ENCODE peak calls at places on chromosomes 6 and 20, in nine cellular contexts. F, B, N, K, G, C, E, A and L are unnamed samples.

GRCh38 chr20:22106308-22106938 is 401.0 kb downstream of the PAX1 start:
- DNase-seq in F (no peak), C (no peak), B (no peak), N (peak; percentile 3), E (peak; percentile 70), A (no peak), K (peak; percentile 61), G (no peak), L (no peak)

GRCh38 chr6:14501914-14502313 is 384.3 kb downstream of the CD83 start:
- DNase-seq in A (no peak), B (no peak), C (no peak), E (no peak), N (no peak), F (no peak), K (peak; percentile 10), G (no peak), L (no peak)

GRCh38 chr6:100506651-100507050 is 41.9 kb upstream of the SIM1 start:
- DNase-seq in F (no peak), G (no peak), C (peak; percentile 58), K (peak; percentile 56), E (no peak), A (no peak), N (no peak), B (no peak), L (no peak)

GRCh38 chr6:1049900-1050299 is 262.0 kb upstream of the FOXQ1 start:
- DNase-seq in G (no peak), C (no peak), E (no peak), F (no peak), K (no peak), N (no peak), B (no peak), A (no peak), L (no peak)

GRCh38 chr6:36544228-36544627 is 3.1 kb downstream of the STK38 start:
- DNase-seq in F (no peak), C (peak; percentile 82), B (no peak), N (peak; percentile 11), G (no peak), E (no peak), A (no peak), K (peak; percentile 31), L (no peak)

GRCh38 chr6:7747016-7747415 is 21.1 kb downstream of the BMP6 start:
- DNase-seq in E (no peak), B (no peak), A (no peak), F (no peak), G (no peak), K (no peak), N (no peak), C (no peak), L (no peak)

GRCh38 chr6:14423330-14423729 is 305.8 kb downstream of the CD83 start:
- DNase-seq in N (no peak), F (no peak), E (no peak), A (no peak), K (no peak), G (no peak), B (no peak), C (no peak), L (no peak)

GRCh38 chr6:75396005-75396800 is 97.4 kb downstream of the FILIP1 start:
- DNase-seq in C (no peak), A (no peak), K (no peak), B (no peak), F (no peak), N (no peak), E (no peak), G (no peak), L (no peak)

GRCh38 chr6:142942805-142943227 is 2.2 kb downstream of the HIVEP2 start:
- DNase-seq in E (no peak), G (no peak), F (no peak), K (peak; percentile 75), A (no peak), C (peak; percentile 57), B (no peak), N (peak; percentile 46), L (no peak)

GRCh38 chr6:87697581-87698552 is 4.2 kb downstream of the AKIRIN2 start:
- DNase-seq in B (no peak), F (no peak), E (no peak), K (no peak), A (no peak), G (no peak), C (peak; percentile 86), N (peak; percentile 57), L (no peak)

GRCh38 chr6:16257999-16258708 is 19.8 kb downstream of the GMPR start:
- DNase-seq in F (no peak), K (peak; percentile 3), N (no peak), C (no peak), A (peak; percentile 74), B (peak; percentile 71), E (no peak), G (no peak), L (no peak)

GRCh38 chr6:42978487-42978792 is 541 bp downstream of the PEX6 start:
- DNase-seq in N (peak; percentile 47), G (peak; percentile 70), F (peak; percentile 57), E (no peak), K (peak; percentile 32), C (peak; percentile 51), B (no peak), A (peak; percentile 41), L (no peak)

GRCh38 chr6:163369628-163370365 is 44.7 kb upstream of the QKI start:
- DNase-seq in B (no peak), F (no peak), A (no peak), E (no peak), G (no peak), K (no peak), C (no peak), N (no peak), L (no peak)

GRCh38 chr6:17583811-17584210 is 16.3 kb upstream of the FAM8A1 start:
- DNase-seq in K (no peak), B (no peak), F (no peak), A (no peak), G (no peak), N (no peak), C (peak; percentile 68), E (peak; percentile 73), L (no peak)

GRCh38 chr6:34573567-34574183 is 17.5 kb upstream of the SPDEF start:
- DNase-seq in F (peak; percentile 32), B (no peak), C (no peak), E (no peak), N (no peak), G (peak; percentile 48), K (no peak), A (no peak), L (no peak)

GRCh38 chr20:25745738-25746137 is 49.1 kb upstream of the ZNF337 start:
- DNase-seq in E (no peak), G (no peak), N (no peak), F (no peak), A (no peak), C (no peak), K (no peak), B (no peak), L (no peak)

GRCh38 chr6:100461273-100461919 is 3.3 kb downstream of the SIM1 start:
- DNase-seq in B (no peak), N (peak; percentile 42), K (no peak), G (no peak), E (no peak), C (peak; percentile 80), A (peak; percentile 69), F (no peak), L (no peak)

DNA sequence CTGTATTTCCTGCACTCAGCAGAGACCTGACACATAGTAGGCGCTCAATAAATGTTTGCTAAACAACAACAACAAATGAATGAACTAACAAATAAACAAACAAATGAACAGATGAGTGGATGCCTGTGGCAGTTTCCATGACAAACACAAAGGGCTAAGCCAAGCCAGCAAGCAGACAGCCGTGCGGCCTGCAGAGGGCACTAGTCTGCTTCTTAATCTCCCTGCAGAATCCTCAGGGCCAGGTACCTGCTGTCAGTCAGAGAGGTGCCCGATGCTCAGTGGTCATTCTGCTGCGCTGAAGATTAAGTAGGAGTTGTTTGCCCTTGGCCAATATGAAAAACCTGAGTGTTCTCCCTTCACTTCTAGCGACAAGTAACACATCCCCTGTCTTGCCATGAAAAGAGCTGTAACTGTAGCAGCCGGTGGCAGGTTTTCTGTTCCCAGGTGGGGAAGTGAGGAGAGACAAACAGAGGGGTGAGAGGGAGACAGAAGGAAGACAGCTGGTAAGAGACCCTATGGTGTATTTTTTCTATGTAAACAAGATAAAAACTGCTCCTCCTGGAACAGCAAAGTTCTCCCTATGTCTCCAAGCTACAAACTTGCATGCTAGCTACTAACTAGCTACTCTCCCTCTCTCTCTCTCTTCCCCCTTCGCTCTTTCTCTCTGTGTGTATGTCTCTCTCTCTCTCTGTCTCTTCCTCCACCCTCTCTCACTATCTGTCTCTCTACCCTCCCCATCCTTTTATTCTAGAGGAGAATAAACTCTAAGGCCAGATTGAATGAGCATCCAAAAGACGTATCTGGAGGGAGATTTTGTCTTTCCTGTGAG is at the start of gene MC3R:
- DNase-seq in E (peak; percentile 48), N (peak; percentile 68), G (no peak), B (no peak), F (peak; percentile 52), K (peak; percentile 79), A (peak; percentile 79), C (peak; percentile 2), L (no peak)
- TF ChIP-seq CTCF in E (peak; percentile 92), N (peak; percentile 72), G (peak; percentile 48), B (peak; percentile 15), F (peak; percentile 66), K (peak; percentile 98), A (peak; percentile 59), C (peak; percentile 73), L (no peak)

DNA sequence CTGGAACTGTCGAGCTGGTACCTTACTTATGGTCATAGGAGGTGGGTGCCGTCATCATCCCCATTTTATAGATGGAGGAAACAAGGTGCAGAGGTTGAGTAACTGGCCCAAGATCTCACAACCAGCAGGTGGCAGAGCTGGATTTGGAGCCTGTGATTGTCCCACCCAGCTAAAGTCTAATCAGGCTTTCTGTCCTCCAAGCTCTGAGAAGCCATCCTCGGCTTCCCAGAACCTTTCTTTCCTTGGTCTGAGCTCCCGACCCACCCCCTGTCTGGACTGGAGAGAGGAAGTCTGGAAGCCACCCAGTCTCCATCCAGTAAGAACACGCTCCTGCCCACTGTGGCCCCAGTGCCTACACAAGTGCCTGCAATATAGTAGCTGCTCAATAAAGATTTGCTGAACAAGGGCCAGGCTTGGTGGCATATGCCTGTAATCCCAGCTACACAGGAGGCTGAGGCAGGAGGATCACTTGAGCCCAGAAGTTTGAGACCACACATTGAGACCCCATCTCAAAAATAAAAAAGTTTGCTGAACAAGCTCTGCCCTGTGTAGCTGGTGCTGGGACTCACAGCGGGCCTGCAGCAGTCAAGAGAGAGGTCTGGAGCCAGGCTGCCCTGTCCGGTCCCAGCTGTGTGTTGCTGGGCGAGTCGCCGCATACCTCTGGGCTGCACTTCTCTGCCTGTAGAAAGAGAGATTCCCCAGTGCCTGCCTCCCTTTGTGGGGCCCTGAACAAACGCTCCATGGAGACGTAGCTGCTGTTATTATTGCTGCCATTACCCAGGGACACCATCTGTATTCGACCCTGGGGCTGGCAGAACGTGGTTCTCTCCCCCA is 32.5 kb upstream of the DLGAP4 start:
- DNase-seq in E (peak; percentile 25), B (peak; percentile 41), G (no peak), A (no peak), F (no peak), K (peak; percentile 66), C (peak; percentile 52), N (peak; percentile 39), L (no peak)
- TF ChIP-seq CTCF in E (peak; percentile 52), B (no peak), G (no peak), A (peak; percentile 48), F (no peak), K (peak; percentile 72), C (peak; percentile 22), N (peak; percentile 24), L (no peak)

GRCh38 chr6:99219788-99220187 is 129.7 kb downstream of the FAXC start:
- DNase-seq in K (peak; percentile 30), N (peak; percentile 20), A (peak; percentile 93), E (no peak), C (no peak), G (no peak), F (no peak), B (no peak), L (no peak)
- TF ChIP-seq CTCF in K (peak; percentile 42), N (no peak), A (peak; percentile 62), E (peak; percentile 24), C (no peak), G (no peak), F (no peak), B (no peak), L (no peak)

GRCh38 chr6:80543598-80544181 is 437.2 kb downstream of the BCKDHB start:
- DNase-seq in K (peak; percentile 49), A (no peak), N (peak; percentile 73), C (peak; percentile 61), F (no peak), E (no peak), G (no peak), B (no peak), L (no peak)
- TF ChIP-seq CTCF in K (no peak), A (peak; percentile 39), N (no peak), C (no peak), F (no peak), E (no peak), G (no peak), B (no peak), L (no peak)